ENCODE peak calls at places on chromosomes 4 and X, in nine cellular contexts. One of them, this sample, is unnamed.

GRCh38 chrX:48498374-48498809 is 10.4 kb upstream of the PORCN start:
- DNase-seq in GM12878: no peak
- DNase-seq in A549: no peak
- DNase-seq in tibial nerve: no peak
- DNase-seq in adrenal gland: peak
- DNase-seq in sigmoid colon: no peak
- DNase-seq in upper lobe of left lung: no peak
- DNase-seq in prostate gland: no peak
- DNase-seq in transverse colon: no peak
- DNase-seq in this sample: no peak

GRCh38 chrX:125094901-125095300 is 224.8 kb upstream of the TEX13C start:
- DNase-seq in GM12878: no peak
- DNase-seq in A549: no peak
- DNase-seq in tibial nerve: no peak
- DNase-seq in adrenal gland: no peak
- DNase-seq in sigmoid colon: no peak
- DNase-seq in upper lobe of left lung: no peak
- DNase-seq in prostate gland: no peak
- DNase-seq in transverse colon: no peak
- DNase-seq in this sample: no peak

GRCh38 chrX:69237228-69237627 is 72.0 kb upstream of the PJA1 start:
- DNase-seq in GM12878: no peak
- DNase-seq in A549: no peak
- DNase-seq in tibial nerve: no peak
- DNase-seq in adrenal gland: no peak
- DNase-seq in sigmoid colon: no peak
- DNase-seq in upper lobe of left lung: no peak
- DNase-seq in prostate gland: no peak
- DNase-seq in transverse colon: no peak
- DNase-seq in this sample: peak

GRCh38 chrX:53244610-53245009 is 19.6 kb upstream of the KDM5C start:
- DNase-seq in GM12878: no peak
- DNase-seq in A549: no peak
- DNase-seq in tibial nerve: no peak
- DNase-seq in adrenal gland: no peak
- DNase-seq in sigmoid colon: no peak
- DNase-seq in upper lobe of left lung: no peak
- DNase-seq in prostate gland: no peak
- DNase-seq in transverse colon: no peak
- DNase-seq in this sample: no peak

GRCh38 chrX:12981880-12982279 is 7.0 kb downstream of the TMSB4X start:
- DNase-seq in GM12878: no peak
- DNase-seq in A549: no peak
- DNase-seq in tibial nerve: no peak
- DNase-seq in adrenal gland: no peak
- DNase-seq in sigmoid colon: no peak
- DNase-seq in upper lobe of left lung: no peak
- DNase-seq in prostate gland: no peak
- DNase-seq in transverse colon: no peak
- DNase-seq in this sample: no peak

GRCh38 chrX:12007881-12008280 is 130.4 kb upstream of the FRMPD4 start:
- DNase-seq in GM12878: no peak
- DNase-seq in A549: peak
- DNase-seq in tibial nerve: no peak
- DNase-seq in adrenal gland: no peak
- DNase-seq in sigmoid colon: no peak
- DNase-seq in upper lobe of left lung: no peak
- DNase-seq in prostate gland: no peak
- DNase-seq in transverse colon: no peak
- DNase-seq in this sample: no peak

GRCh38 chr4:19700951-19701350 is 550.8 kb upstream of the SLIT2 start:
- DNase-seq in GM12878: no peak
- DNase-seq in A549: no peak
- DNase-seq in tibial nerve: no peak
- DNase-seq in adrenal gland: peak
- DNase-seq in sigmoid colon: no peak
- DNase-seq in upper lobe of left lung: no peak
- DNase-seq in prostate gland: no peak
- DNase-seq in transverse colon: no peak
- DNase-seq in this sample: no peak

GRCh38 chr4:101790521-101791188 is at the start of gene BANK1:
- DNase-seq in GM12878: peak
- DNase-seq in A549: peak
- DNase-seq in tibial nerve: no peak
- DNase-seq in adrenal gland: peak
- DNase-seq in sigmoid colon: no peak
- DNase-seq in upper lobe of left lung: peak
- DNase-seq in prostate gland: peak
- DNase-seq in transverse colon: peak
- DNase-seq in this sample: peak

GRCh38 chrX:122586831-122587230 is 597.2 kb upstream of the GRIA3 start:
- DNase-seq in GM12878: no peak
- DNase-seq in A549: no peak
- DNase-seq in tibial nerve: no peak
- DNase-seq in adrenal gland: no peak
- DNase-seq in sigmoid colon: no peak
- DNase-seq in upper lobe of left lung: no peak
- DNase-seq in prostate gland: no peak
- DNase-seq in transverse colon: no peak
- DNase-seq in this sample: no peak

GRCh38 chr4:2866891-2867290 is 23.2 kb downstream of the ADD1 start:
- DNase-seq in GM12878: no peak
- DNase-seq in A549: no peak
- DNase-seq in tibial nerve: no peak
- DNase-seq in adrenal gland: no peak
- DNase-seq in sigmoid colon: no peak
- DNase-seq in upper lobe of left lung: no peak
- DNase-seq in prostate gland: no peak
- DNase-seq in transverse colon: no peak
- DNase-seq in this sample: no peak

GRCh38 chr4:156815717-156816319 is 155.8 kb downstream of the PDGFC start:
- DNase-seq in GM12878: no peak
- DNase-seq in A549: no peak
- DNase-seq in tibial nerve: no peak
- DNase-seq in adrenal gland: no peak
- DNase-seq in sigmoid colon: no peak
- DNase-seq in upper lobe of left lung: no peak
- DNase-seq in prostate gland: no peak
- DNase-seq in transverse colon: no peak
- DNase-seq in this sample: no peak

GRCh38 chr4:103204114-103204513 is 6.0 kb upstream of the CENPE start:
- DNase-seq in GM12878: no peak
- DNase-seq in A549: peak
- DNase-seq in tibial nerve: no peak
- DNase-seq in adrenal gland: no peak
- DNase-seq in sigmoid colon: no peak
- DNase-seq in upper lobe of left lung: no peak
- DNase-seq in prostate gland: no peak
- DNase-seq in transverse colon: no peak
- DNase-seq in this sample: no peak

GRCh38 chr4:63563288-63564014 is 845.8 kb downstream of the TECRL start:
- DNase-seq in GM12878: no peak
- DNase-seq in A549: peak
- DNase-seq in tibial nerve: no peak
- DNase-seq in adrenal gland: no peak
- DNase-seq in sigmoid colon: no peak
- DNase-seq in upper lobe of left lung: no peak
- DNase-seq in prostate gland: no peak
- DNase-seq in transverse colon: no peak
- DNase-seq in this sample: no peak

GRCh38 chr4:92825186-92825715 is 521.5 kb downstream of the GRID2 start:
- DNase-seq in GM12878: no peak
- DNase-seq in A549: no peak
- DNase-seq in tibial nerve: no peak
- DNase-seq in adrenal gland: no peak
- DNase-seq in sigmoid colon: no peak
- DNase-seq in upper lobe of left lung: no peak
- DNase-seq in prostate gland: no peak
- DNase-seq in transverse colon: no peak
- DNase-seq in this sample: no peak

GRCh38 chr4:169270810-169271691 is at the start of gene SH3RF1:
- DNase-seq in GM12878: no peak
- DNase-seq in A549: peak
- DNase-seq in tibial nerve: peak
- DNase-seq in adrenal gland: peak
- DNase-seq in sigmoid colon: peak
- DNase-seq in upper lobe of left lung: peak
- DNase-seq in prostate gland: peak
- DNase-seq in transverse colon: peak
- DNase-seq in this sample: peak

GRCh38 chrX:153420851-153421599 is 9.8 kb downstream of the ZFP92 start:
- DNase-seq in GM12878: no peak
- DNase-seq in A549: no peak
- DNase-seq in tibial nerve: no peak
- DNase-seq in adrenal gland: no peak
- DNase-seq in sigmoid colon: no peak
- DNase-seq in upper lobe of left lung: peak
- DNase-seq in prostate gland: no peak
- DNase-seq in transverse colon: no peak
- DNase-seq in this sample: no peak

GRCh38 chr4:130090427-130090826 is 994.5 kb downstream of the C4orf33 start:
- DNase-seq in GM12878: no peak
- DNase-seq in A549: no peak
- DNase-seq in tibial nerve: no peak
- DNase-seq in adrenal gland: no peak
- DNase-seq in sigmoid colon: peak
- DNase-seq in upper lobe of left lung: no peak
- DNase-seq in prostate gland: no peak
- DNase-seq in transverse colon: no peak
- DNase-seq in this sample: no peak

GRCh38 chr4:172851534-172851933 is 317.1 kb upstream of the GALNT7 start:
- DNase-seq in GM12878: no peak
- DNase-seq in A549: no peak
- DNase-seq in tibial nerve: no peak
- DNase-seq in adrenal gland: no peak
- DNase-seq in sigmoid colon: no peak
- DNase-seq in upper lobe of left lung: no peak
- DNase-seq in prostate gland: no peak
- DNase-seq in transverse colon: no peak
- DNase-seq in this sample: no peak

GRCh38 chr4:88341227-88342192 is 37.1 kb upstream of the HERC6 start:
- DNase-seq in GM12878: no peak
- DNase-seq in A549: peak
- DNase-seq in tibial nerve: no peak
- DNase-seq in adrenal gland: no peak
- DNase-seq in sigmoid colon: peak
- DNase-seq in upper lobe of left lung: peak
- DNase-seq in prostate gland: peak
- DNase-seq in transverse colon: no peak
- DNase-seq in this sample: peak

GRCh38 chrX:29229802-29230201 is 642.6 kb downstream of the IL1RAPL1 start:
- DNase-seq in GM12878: no peak
- DNase-seq in A549: no peak
- DNase-seq in tibial nerve: no peak
- DNase-seq in adrenal gland: no peak
- DNase-seq in sigmoid colon: no peak
- DNase-seq in upper lobe of left lung: no peak
- DNase-seq in prostate gland: no peak
- DNase-seq in transverse colon: no peak
- DNase-seq in this sample: no peak

DNA sequence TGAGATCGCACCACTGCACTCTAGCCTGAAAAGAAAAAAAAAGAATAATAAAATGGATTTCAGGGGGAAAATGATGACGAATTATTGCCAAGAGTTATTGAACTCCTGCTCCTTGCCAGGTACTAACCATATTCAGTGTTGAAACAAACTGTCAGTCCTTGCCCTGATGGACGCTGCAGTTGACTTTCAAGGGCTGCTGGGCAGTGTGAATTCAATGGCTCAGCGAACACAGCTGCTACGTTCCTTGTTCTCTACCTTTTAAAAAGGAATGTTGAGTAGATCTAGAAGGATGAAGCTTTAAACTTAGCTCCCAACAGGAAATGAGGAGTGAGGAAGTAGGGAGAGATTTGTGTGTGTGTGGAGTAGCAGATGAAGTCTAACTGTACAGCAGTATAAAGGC is 2.7 kb downstream of the LIMCH1 start:
- DNase-seq in GM12878: no peak
- DNase-seq in A549: no peak
- DNase-seq in tibial nerve: no peak
- DNase-seq in adrenal gland: no peak
- DNase-seq in sigmoid colon: no peak
- DNase-seq in upper lobe of left lung: no peak
- DNase-seq in prostate gland: no peak
- DNase-seq in transverse colon: no peak
- DNase-seq in this sample: peak
- H3K27ac ChIP-seq in GM12878: no peak
- H3K27ac ChIP-seq in A549: no peak
- H3K27ac ChIP-seq in tibial nerve: no peak
- H3K27ac ChIP-seq in adrenal gland: no peak
- H3K27ac ChIP-seq in sigmoid colon: peak
- H3K27ac ChIP-seq in upper lobe of left lung: peak
- H3K27ac ChIP-seq in prostate gland: peak
- H3K27ac ChIP-seq in transverse colon: no peak
- H3K27ac ChIP-seq in this sample: peak

DNA sequence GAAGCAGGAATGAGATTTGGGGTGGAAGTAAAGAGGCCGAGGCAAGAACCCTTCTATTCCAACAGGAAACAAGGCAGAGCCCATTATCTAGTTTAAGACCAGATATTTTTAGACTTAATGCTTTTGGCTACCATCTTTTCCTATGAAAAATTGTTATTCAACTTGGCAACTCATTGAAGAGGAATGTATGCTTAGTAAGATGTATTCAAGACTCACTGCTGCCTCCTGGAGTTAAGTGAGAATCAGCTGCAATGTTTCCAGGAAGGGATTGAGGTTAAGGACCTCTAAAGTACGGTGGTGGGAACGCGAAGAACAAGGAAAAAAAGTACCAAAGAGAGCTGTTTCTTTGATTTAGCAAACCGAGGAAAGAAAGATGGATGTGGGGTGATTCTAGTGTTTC is 89.1 kb downstream of the RAPGEF2 start:
- DNase-seq in GM12878: no peak
- DNase-seq in A549: peak
- DNase-seq in tibial nerve: no peak
- DNase-seq in adrenal gland: no peak
- DNase-seq in sigmoid colon: no peak
- DNase-seq in upper lobe of left lung: no peak
- DNase-seq in prostate gland: no peak
- DNase-seq in transverse colon: no peak
- DNase-seq in this sample: no peak
- TF ChIP-seq CTCF in GM12878: peak
- TF ChIP-seq CTCF in A549: peak
- TF ChIP-seq CTCF in tibial nerve: no peak
- TF ChIP-seq CTCF in adrenal gland: peak
- TF ChIP-seq CTCF in sigmoid colon: no peak
- TF ChIP-seq CTCF in upper lobe of left lung: peak
- TF ChIP-seq CTCF in prostate gland: no peak
- TF ChIP-seq CTCF in transverse colon: no peak
- TF ChIP-seq CTCF in this sample: no peak

GRCh38 chr4:39044364-39044946 is 12.2 kb upstream of the TMEM156 start:
- DNase-seq in GM12878: peak
- DNase-seq in A549: peak
- DNase-seq in tibial nerve: peak
- DNase-seq in adrenal gland: peak
- DNase-seq in sigmoid colon: peak
- DNase-seq in upper lobe of left lung: peak
- DNase-seq in prostate gland: peak
- DNase-seq in transverse colon: peak
- DNase-seq in this sample: peak
- TF ChIP-seq POLR2A in GM12878: peak
- TF ChIP-seq POLR2A in A549: no peak
- TF ChIP-seq POLR2A in tibial nerve: no peak
- TF ChIP-seq POLR2A in adrenal gland: peak
- TF ChIP-seq POLR2A in sigmoid colon: peak
- TF ChIP-seq POLR2A in upper lobe of left lung: peak
- TF ChIP-seq POLR2A in prostate gland: peak
- TF ChIP-seq POLR2A in transverse colon: peak
- TF ChIP-seq POLR2A in this sample: peak

GRCh38 chr4:76718806-76719205 is 179.1 kb downstream of the SOWAHB start:
- DNase-seq in GM12878: no peak
- DNase-seq in A549: no peak
- DNase-seq in tibial nerve: no peak
- DNase-seq in adrenal gland: no peak
- DNase-seq in sigmoid colon: no peak
- DNase-seq in upper lobe of left lung: no peak
- DNase-seq in prostate gland: no peak
- DNase-seq in transverse colon: no peak
- DNase-seq in this sample: no peak
- H3K27ac ChIP-seq in GM12878: no peak
- H3K27ac ChIP-seq in A549: no peak
- H3K27ac ChIP-seq in tibial nerve: peak
- H3K27ac ChIP-seq in adrenal gland: no peak
- H3K27ac ChIP-seq in sigmoid colon: peak
- H3K27ac ChIP-seq in upper lobe of left lung: no peak
- H3K27ac ChIP-seq in prostate gland: peak
- H3K27ac ChIP-seq in transverse colon: no peak
- H3K27ac ChIP-seq in this sample: no peak

This sample was measured in thyroid gland.